ENCODE peak calls at places on chromosomes 16 and 17, in four cellular contexts. Y, D, U and R are unnamed samples.
A peak's percentile ranks its signal among the peaks of the same experiment; 100 is the strongest.

GRCh38 chr17:858941-859452 is 76.8 kb downstream of the MRM3 start:
- DNase-seq in Y (no peak), D (no peak), U (no peak), R (no peak)

GRCh38 chr17:43840814-43841213 is 6.2 kb upstream of the CD300LG start:
- DNase-seq in Y (no peak), D (peak; percentile 49), U (peak; percentile 61), R (no peak)

GRCh38 chr17:54439816-54440215 is 460.8 kb upstream of the TOM1L1 start:
- DNase-seq in Y (no peak), D (no peak), U (no peak), R (no peak)

GRCh38 chr16:17343028-17343427 is 127.7 kb downstream of the XYLT1 start:
- DNase-seq in Y (no peak), D (no peak), U (no peak), R (peak; percentile 63)

GRCh38 chr16:68406458-68407041 is 41.8 kb downstream of the SMPD3 start:
- DNase-seq in Y (no peak), D (no peak), U (no peak), R (no peak)

GRCh38 chr16:27168790-27169189 is 34.5 kb upstream of the KDM8 start:
- DNase-seq in Y (no peak), D (no peak), U (no peak), R (no peak)

GRCh38 chr17:40541873-40542561 is 23.3 kb downstream of the CCR7 start:
- DNase-seq in Y (no peak), D (no peak), U (no peak), R (no peak)

GRCh38 chr17:81371910-81372760 is 23.1 kb upstream of the BAHCC1 start:
- DNase-seq in Y (no peak), D (peak; percentile 73), U (no peak), R (no peak)

GRCh38 chr17:6162892-6163291 is 92.7 kb downstream of the WSCD1 start:
- DNase-seq in Y (no peak), D (no peak), U (no peak), R (no peak)

GRCh38 chr16:50185005-50185505 is 31.9 kb downstream of the TENT4B start:
- DNase-seq in Y (no peak), D (no peak), U (peak; percentile 87), R (no peak)

GRCh38 chr17:28745052-28745776 is 1.4 kb downstream of the TRAF4 start:
- DNase-seq in Y (peak; percentile 41), D (no peak), U (peak; percentile 90), R (no peak)

GRCh38 chr17:59456923-59457615 is 108.3 kb upstream of the DHX40 start:
- DNase-seq in Y (no peak), D (no peak), U (no peak), R (no peak)

GRCh38 chr16:67882374-67883145 is 2.1 kb upstream of the NRN1L start:
- DNase-seq in Y (no peak), D (no peak), U (no peak), R (no peak)

GRCh38 chr16:66525396-66526180 is 24.3 kb downstream of the TK2 start:
- DNase-seq in Y (no peak), D (no peak), U (no peak), R (no peak)

GRCh38 chr17:43953746-43954145 is at the start of gene PYY:
- DNase-seq in Y (no peak), D (no peak), U (no peak), R (no peak)

GRCh38 chr17:45320931-45321461 is 4.2 kb upstream of the MAP3K14 start:
- DNase-seq in Y (peak; percentile 75), D (peak; percentile 94), U (no peak), R (no peak)

GRCh38 chr16:68179196-68179795 is 56.6 kb downstream of the ESRP2 start:
- DNase-seq in Y (no peak), D (no peak), U (no peak), R (no peak)

GRCh38 chr17:2595736-2596135 is 2.3 kb downstream of the PAFAH1B1 start:
- DNase-seq in Y (no peak), D (no peak), U (no peak), R (no peak)

GRCh38 chr17:50203086-50203485 is 1.7 kb upstream of the COL1A1 start:
- DNase-seq in Y (no peak), D (no peak), U (no peak), R (no peak)

GRCh38 chr16:28975158-28975603 is 603 bp downstream of the SPNS1 start:
- DNase-seq in Y (peak; percentile 36), D (no peak), U (no peak), R (no peak)

GRCh38 chr17:72516772-72517399 is 396.1 kb downstream of the SOX9 start:
- DNase-seq in Y (no peak), D (peak; percentile 59), U (peak; percentile 72), R (no peak)

GRCh38 chr17:77147357-77147801 is 6.6 kb downstream of the SEC14L1 start:
- DNase-seq in Y (no peak), D (no peak), U (no peak), R (peak; percentile 73)

GRCh38 chr17:77144227-77144626 is 3.5 kb downstream of the SEC14L1 start:
- DNase-seq in Y (no peak), D (no peak), U (no peak), R (no peak)

GRCh38 chr17:77146882-77147281 is 6.1 kb downstream of the SEC14L1 start:
- DNase-seq in Y (no peak), D (no peak), U (no peak), R (no peak)

GRCh38 chr17:77145209-77145608 is 4.4 kb downstream of the SEC14L1 start:
- DNase-seq in Y (no peak), D (no peak), U (no peak), R (peak; percentile 40)

GRCh38 chr17:77145635-77146632 is 5.2 kb downstream of the SEC14L1 start:
- DNase-seq in Y (no peak), D (no peak), U (peak; percentile 70), R (peak; percentile 71)
- TF ChIP-seq POLR2AphosphoS2 in Y (no peak), D (no peak), U (no peak), R (no peak)

GRCh38 chr16:78045865-78046581 is 23.7 kb downstream of the CLEC3A start:
- DNase-seq in Y (peak; percentile 59), D (peak; percentile 16), U (peak; percentile 59), R (no peak)
- TF ChIP-seq POLR2AphosphoS2 in Y (no peak), D (no peak), U (no peak), R (no peak)

GRCh38 chr17:82787081-82787848 is 35.4 kb downstream of the TBCD start:
- DNase-seq in Y (no peak), D (no peak), U (no peak), R (no peak)
- TF ChIP-seq POLR2AphosphoS2 in Y (no peak), D (no peak), U (no peak), R (no peak)

DNA sequence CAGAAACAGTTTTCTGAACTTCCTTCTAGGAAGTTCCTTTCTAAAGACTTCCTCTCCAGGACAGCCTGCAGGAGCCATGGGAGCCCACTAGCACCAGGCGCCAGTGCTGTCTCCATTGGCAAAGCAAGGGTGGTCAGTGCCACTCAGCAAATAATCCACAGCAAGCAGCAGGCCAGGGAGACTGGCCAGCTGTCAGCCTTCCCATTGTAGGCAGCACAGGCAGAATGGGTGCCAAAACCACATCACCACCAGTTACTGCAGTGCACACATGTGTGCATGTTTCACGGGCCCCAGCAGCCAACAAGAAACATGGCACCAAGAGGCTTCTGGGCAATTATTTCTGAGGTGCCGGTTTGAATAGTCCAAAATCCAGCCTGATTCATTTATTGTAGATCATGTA is 26.7 kb downstream of the DNASE1 start:
- DNase-seq in Y (no peak), D (no peak), U (no peak), R (no peak)
- TF ChIP-seq POLR2AphosphoS2 in Y (no peak), D (no peak), U (no peak), R (no peak)

GRCh38 chr16:88921603-88921995 is 55.1 kb upstream of the PABPN1L start:
- DNase-seq in Y (no peak), D (no peak), U (no peak), R (no peak)

GRCh38 chr16:88922826-88923410 is 54.1 kb downstream of the CBFA2T3 start:
- DNase-seq in Y (no peak), D (no peak), U (no peak), R (no peak)

GRCh38 chr16:88923450-88923849 is 53.6 kb downstream of the CBFA2T3 start:
- DNase-seq in Y (no peak), D (no peak), U (no peak), R (no peak)

GRCh38 chr16:88920618-88921602 is 54.5 kb upstream of the PABPN1L start:
- DNase-seq in Y (peak; percentile 37), D (no peak), U (no peak), R (no peak)

DNA sequence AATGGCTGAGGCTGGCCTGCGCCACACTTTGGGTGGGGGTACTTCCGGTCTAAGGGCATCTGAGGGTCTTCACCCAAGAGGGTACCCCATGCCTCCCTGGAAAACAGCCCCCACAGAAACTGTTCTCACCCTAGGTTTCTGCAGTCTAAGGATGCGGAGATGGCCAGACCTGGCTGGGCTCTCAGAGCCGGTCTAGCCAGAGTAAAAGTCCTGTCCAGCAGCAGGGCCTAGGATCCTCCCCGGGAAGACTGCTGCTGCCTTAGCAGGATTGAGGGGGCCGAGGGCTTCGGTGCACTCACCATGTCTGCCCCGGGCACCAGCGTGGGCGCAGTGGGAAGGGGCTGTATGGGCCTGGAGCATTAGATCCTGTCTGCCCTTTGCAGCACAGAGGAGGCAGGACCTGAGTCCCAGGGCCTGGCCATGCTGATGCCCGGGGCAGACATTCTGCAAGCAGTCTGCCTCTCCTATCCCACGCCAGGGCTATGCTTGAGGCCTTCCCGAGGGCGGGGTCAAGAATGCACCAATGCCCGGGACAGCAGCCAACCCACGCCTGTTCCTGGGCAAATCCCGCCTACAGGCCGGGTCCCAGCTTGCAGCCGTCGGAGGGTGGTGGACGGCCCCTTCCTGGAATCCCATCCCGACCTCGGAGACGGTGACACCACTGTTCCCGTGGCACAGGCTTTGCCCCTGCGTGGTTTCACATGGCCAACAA is 54.7 kb downstream of the CBFA2T3 start:
- DNase-seq in Y (no peak), D (no peak), U (no peak), R (no peak)
- TF ChIP-seq POLR2AphosphoS2 in Y (no peak), D (no peak), U (no peak), R (no peak)

GRCh38 chr16:79329163-79329521 is 271.4 kb downstream of the MAF start:
- DNase-seq in Y (no peak), D (no peak), U (no peak), R (no peak)
- TF ChIP-seq POLR2AphosphoS2 in Y (no peak), D (no peak), U (no peak), R (no peak)

DNA sequence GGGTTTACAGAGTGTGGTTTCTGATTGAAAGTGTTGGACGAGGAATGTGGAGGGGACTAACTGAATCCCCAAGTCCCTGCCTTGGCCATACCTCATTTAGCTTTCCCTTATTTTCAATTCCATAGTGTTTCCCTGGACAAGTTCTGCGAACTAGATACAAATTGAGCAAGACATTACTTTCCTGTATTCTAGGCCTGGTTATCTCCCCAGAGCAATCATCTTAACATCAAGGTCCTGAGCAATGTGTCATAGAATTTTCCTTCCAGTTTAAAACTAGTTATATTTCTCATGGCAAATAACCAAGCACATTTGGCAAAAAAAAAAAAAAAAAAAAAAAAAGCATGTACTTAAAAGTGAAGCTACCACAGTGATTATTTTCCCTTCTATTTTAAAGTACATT is 330.1 kb downstream of the CDH11 start:
- DNase-seq in Y (no peak), D (no peak), U (no peak), R (no peak)
- TF ChIP-seq POLR2AphosphoS2 in Y (no peak), D (no peak), U (no peak), R (no peak)